ENCODE peak calls at places on chromosomes 7 and 10, in six cellular contexts. B is GM12878, Z is SK-N-SH, P is HL-60, L is H1, R is K562. A is an unnamed sample.

GRCh38 chr10:50512214-50512595 is 111.6 kb downstream of the SGMS1 start:
- DNase-seq in B (no peak), Z (no peak), P (no peak), L (no peak), R (no peak), A (no peak)

GRCh38 chr7:70178787-70179186 is 580.5 kb downstream of the AUTS2 start:
- DNase-seq in B (no peak), Z (no peak), P (no peak), L (peak), R (no peak), A (no peak)

GRCh38 chr10:26792780-26793495 is 67.8 kb downstream of the ABI1 start:
- DNase-seq in B (no peak), Z (no peak), P (no peak), L (no peak), R (no peak), A (no peak)

GRCh38 chr7:32941996-32942782 is 15.1 kb upstream of the FKBP9 start:
- DNase-seq in B (no peak), Z (peak), P (no peak), L (no peak), R (peak), A (peak)

GRCh38 chr7:79781716-79782115 is 328.2 kb upstream of the MAGI2 start:
- DNase-seq in B (no peak), Z (peak), P (no peak), L (no peak), R (no peak), A (no peak)

GRCh38 chr10:114758331-114758730 is 63.2 kb upstream of the FHIP2A start:
- DNase-seq in B (no peak), Z (no peak), P (no peak), L (no peak), R (no peak), A (no peak)

GRCh38 chr7:108189733-108190388 is 59.7 kb upstream of the LAMB4 start:
- DNase-seq in B (peak), Z (no peak), P (no peak), L (no peak), R (no peak), A (no peak)

GRCh38 chr10:132869621-132870020 is 72.7 kb downstream of the CFAP46 start:
- DNase-seq in B (no peak), Z (no peak), P (no peak), L (no peak), R (no peak), A (no peak)

GRCh38 chr10:35126062-35126529 is 550 bp upstream of the CREM start:
- DNase-seq in B (no peak), Z (no peak), P (no peak), L (no peak), R (no peak), A (no peak)

GRCh38 chr7:42456267-42456666 is 219.3 kb upstream of the GLI3 start:
- DNase-seq in B (no peak), Z (no peak), P (no peak), L (no peak), R (no peak), A (no peak)

GRCh38 chr10:2891073-2891769 is 176.1 kb upstream of the PFKP start:
- DNase-seq in B (no peak), Z (peak), P (no peak), L (no peak), R (no peak), A (no peak)

GRCh38 chr10:58829839-58830238 is 317.2 kb downstream of the BICC1 start:
- DNase-seq in B (no peak), Z (peak), P (no peak), L (no peak), R (no peak), A (no peak)

GRCh38 chr10:70903262-70903921 is 15.0 kb upstream of the PCBD1 start:
- DNase-seq in B (no peak), Z (peak), P (no peak), L (no peak), R (peak), A (peak)

GRCh38 chr7:121083138-121083789 is 94.8 kb downstream of the CPED1 start:
- DNase-seq in B (no peak), Z (no peak), P (no peak), L (no peak), R (peak), A (no peak)

GRCh38 chr10:118729641-118730258 is 25.0 kb downstream of the CACUL1 start:
- DNase-seq in B (peak), Z (no peak), P (peak), L (no peak), R (no peak), A (no peak)

GRCh38 chr7:123367508-123368122 is 166.8 kb downstream of the IQUB start:
- DNase-seq in B (peak), Z (peak), P (no peak), L (no peak), R (peak), A (peak)

GRCh38 chr7:6367701-6368211 is 80.0 kb downstream of the DAGLB start:
- DNase-seq in B (no peak), Z (no peak), P (no peak), L (no peak), R (peak), A (no peak)

GRCh38 chr10:69807696-69808095 is 6.0 kb downstream of the COL13A1 start:
- DNase-seq in B (no peak), Z (peak), P (no peak), L (no peak), R (peak), A (no peak)

GRCh38 chr10:1086787-1087186 is 30.6 kb downstream of the WDR37 start:
- DNase-seq in B (no peak), Z (no peak), P (no peak), L (no peak), R (no peak), A (no peak)

GRCh38 chr10:69344591-69345244 is 66.4 kb downstream of the HK1 start:
- DNase-seq in B (peak), Z (no peak), P (no peak), L (no peak), R (peak), A (no peak)

GRCh38 chr7:86932038-86932512 is 127.4 kb downstream of the ELAPOR2 start:
- DNase-seq in B (no peak), Z (no peak), P (no peak), L (no peak), R (no peak), A (no peak)

GRCh38 chr10:129491123-129491734 is 24.2 kb downstream of the MGMT start:
- DNase-seq in B (no peak), Z (no peak), P (no peak), L (no peak), R (no peak), A (no peak)

DNA sequence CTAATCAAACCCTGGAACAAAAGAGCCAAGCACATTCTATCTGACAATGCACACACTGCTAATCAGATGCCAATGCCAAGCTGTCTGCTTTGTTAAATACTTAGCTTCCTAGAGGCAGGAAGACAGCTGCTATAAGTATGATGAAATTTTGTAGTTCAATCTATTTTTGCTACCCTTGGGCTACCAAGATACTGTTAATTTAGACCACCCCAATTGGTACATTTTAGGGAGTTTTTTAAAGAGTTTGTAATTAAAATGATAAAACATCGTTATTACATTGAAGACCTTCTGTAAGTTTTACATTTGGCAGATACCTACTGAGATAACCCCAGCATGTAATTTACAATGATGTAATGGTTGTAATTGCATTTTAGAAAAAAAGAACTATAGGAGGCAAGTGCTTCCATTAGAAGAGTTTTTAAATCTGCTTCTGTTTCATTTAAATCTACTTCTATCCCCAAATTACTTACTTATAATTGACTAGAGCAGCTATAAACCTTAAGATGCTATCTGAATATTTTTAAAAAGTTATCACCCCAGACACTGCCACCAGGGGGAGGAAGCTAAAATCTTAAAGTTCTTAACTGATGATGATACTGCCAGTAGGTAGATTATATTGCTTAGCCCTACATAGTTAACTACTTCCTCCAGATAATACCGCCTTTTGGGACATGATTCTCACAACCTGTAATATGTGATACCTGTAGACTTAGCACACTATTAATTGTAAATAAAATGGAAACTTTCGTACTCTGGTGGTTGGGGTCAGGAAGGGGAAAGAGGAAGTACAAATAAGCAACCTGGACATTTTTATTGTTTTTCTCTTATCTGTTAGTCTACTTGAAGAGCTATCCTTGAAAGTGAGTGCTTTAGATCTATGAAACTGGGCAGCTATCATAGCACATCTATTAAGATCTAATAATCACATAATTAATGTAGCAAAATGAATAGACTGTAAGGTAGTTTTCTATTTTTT is 268.8 kb downstream of the ADK start:
- DNase-seq in B (peak), Z (peak), P (no peak), L (no peak), R (peak), A (no peak)
- TF ChIP-seq GABPA in B (no peak), Z (no peak), P (no peak), L (no peak), R (no peak), A (no peak)

GRCh38 chr10:72831696-72832355 is 61.7 kb upstream of the OIT3 start:
- DNase-seq in B (no peak), Z (no peak), P (no peak), L (no peak), R (no peak), A (no peak)
- TF ChIP-seq GABPA in B (no peak), Z (no peak), P (no peak), L (no peak), R (no peak), A (no peak)

DNA sequence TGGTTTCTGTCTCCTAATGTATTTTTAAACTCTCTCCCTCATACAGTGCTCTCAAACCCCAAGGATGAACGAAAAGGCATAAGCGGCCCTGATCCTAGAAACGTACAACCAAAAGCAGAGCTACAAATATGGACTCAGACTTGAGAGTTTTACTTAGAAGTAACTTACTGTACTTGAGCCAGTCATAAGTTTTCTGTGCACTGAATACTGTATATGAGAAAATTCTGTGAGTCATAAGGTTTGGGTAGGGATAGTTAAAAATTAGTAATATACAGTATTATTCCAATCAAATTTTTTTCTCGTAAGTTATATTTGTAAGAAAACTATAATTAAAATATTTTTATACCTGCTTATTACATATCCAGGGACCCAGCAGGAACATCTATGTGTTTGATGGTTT is 5.9 kb upstream of the ASL start:
- DNase-seq in B (no peak), Z (no peak), P (no peak), L (no peak), R (no peak), A (no peak)
- TF ChIP-seq GABPA in B (no peak), Z (no peak), P (no peak), L (no peak), R (no peak), A (no peak)

GRCh38 chr7:44791278-44792219 is 4.9 kb upstream of the PPIA start:
- DNase-seq in B (no peak), Z (no peak), P (no peak), L (no peak), R (no peak), A (peak)
- TF ChIP-seq GABPA in B (no peak), Z (no peak), P (no peak), L (no peak), R (no peak), A (no peak)

GRCh38 chr7:148939128-148939747 is 55.1 kb upstream of the EZH2 start:
- DNase-seq in B (no peak), Z (no peak), P (no peak), L (no peak), R (peak), A (no peak)

GRCh38 chr7:148940702-148941597 is 56.9 kb upstream of the EZH2 start:
- DNase-seq in B (peak), Z (peak), P (peak), L (no peak), R (peak), A (peak)

GRCh38 chr7:148944935-148945934 is 61.1 kb upstream of the EZH2 start:
- DNase-seq in B (no peak), Z (no peak), P (no peak), L (no peak), R (no peak), A (no peak)

DNA sequence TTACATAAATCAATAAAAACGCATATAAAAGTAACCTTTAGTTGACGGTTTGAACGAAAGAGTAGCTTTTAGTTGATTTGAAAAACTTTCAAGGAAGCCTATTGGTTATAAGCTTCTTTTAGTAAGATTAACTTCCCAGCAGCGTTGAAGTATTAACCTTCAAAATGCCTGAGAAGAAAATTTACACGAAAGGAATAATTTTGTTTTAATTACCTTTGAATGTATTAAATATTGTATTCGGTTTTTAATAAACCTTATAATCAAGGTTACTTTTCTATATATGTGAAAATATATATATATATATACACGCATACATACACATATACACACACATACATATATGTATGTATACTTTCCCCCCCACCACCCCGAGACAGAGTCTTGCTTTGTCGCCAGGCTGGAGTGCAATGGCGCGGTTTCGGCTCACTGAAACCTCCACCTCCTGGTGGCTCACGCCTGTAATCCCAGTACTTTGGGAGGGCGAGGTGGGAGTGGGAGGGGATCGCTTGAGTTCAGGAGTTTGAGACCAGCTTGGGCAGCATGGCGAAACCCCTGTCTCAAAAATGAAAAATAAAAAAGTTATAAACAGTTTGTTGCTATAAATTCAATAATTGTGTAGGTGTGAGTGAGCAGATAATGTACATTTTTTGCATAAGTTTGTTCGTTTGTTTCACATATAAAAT is 57.6 kb upstream of the EZH2 start:
- DNase-seq in B (no peak), Z (peak), P (peak), L (no peak), R (peak), A (peak)
- TF ChIP-seq GABPA in B (no peak), Z (no peak), P (no peak), L (no peak), R (peak), A (no peak)

A was measured in HepG2.